ENCODE peak calls at places on chromosome 7, in eight cellular contexts. P is activated CD4-positive, alpha-beta T cell treated with anti-CD3 and anti-CD28 coated beads, Interleukin-2, amount 10 ng/mL, durations not matched to agents 7 days and 5 days; R is NT2/D1; E is progenitor cell of endocrine pancreas; O is lower leg skin; K is NCI-H774; I is activated CD4-positive, CD25-positive, alpha-beta regulatory T cell; Q is AG10803. F is an unnamed sample.

GRCh38 chr7:22333680-22334141 is 23.2 kb downstream of the RAPGEF5 start:
- DNase-seq in P (no peak), R (no peak), E (no peak), O (no peak), K (peak; percentile 50), I (no peak), Q (no peak), F (peak; percentile 80)

GRCh38 chr7:45923290-45923689 is 2.2 kb upstream of the IGFBP3 start:
- DNase-seq in P (peak; percentile 60), R (no peak), E (peak; percentile 67), O (peak; percentile 95), K (peak; percentile 39), I (no peak), Q (peak; percentile 81), F (no peak)

GRCh38 chr7:33339074-33339805 is 209.9 kb downstream of the BBS9 start:
- DNase-seq in P (no peak), R (no peak), E (no peak), O (no peak), K (no peak), I (no peak), Q (peak; percentile 6), F (no peak)

GRCh38 chr7:12685550-12685949 is 1.9 kb upstream of the ARL4A start:
- DNase-seq in P (peak; percentile 52), R (no peak), E (peak; percentile 24), O (peak; percentile 85), K (no peak), I (peak; percentile 3), Q (peak; percentile 64), F (no peak)

GRCh38 chr7:14507617-14508016 is 394.9 kb downstream of the DGKB start:
- DNase-seq in P (no peak), R (no peak), E (no peak), O (no peak), K (peak; percentile 37), I (no peak), Q (peak; percentile 43), F (no peak)

GRCh38 chr7:134660242-134660785 is 13.7 kb downstream of the BPGM start:
- DNase-seq in P (no peak), R (no peak), E (no peak), O (no peak), K (no peak), I (no peak), Q (peak; percentile 47), F (no peak)

GRCh38 chr7:1666251-1666778 is 3.8 kb upstream of the ELFN1 start:
- DNase-seq in P (no peak), R (no peak), E (peak; percentile 14), O (peak; percentile 79), K (no peak), I (no peak), Q (no peak), F (no peak)

GRCh38 chr7:18302077-18302476 is 193.5 kb upstream of the HDAC9 start:
- DNase-seq in P (no peak), R (no peak), E (no peak), O (no peak), K (no peak), I (no peak), Q (no peak), F (no peak)

GRCh38 chr7:98785929-98786571 is 83.8 kb downstream of the TMEM130 start:
- DNase-seq in P (no peak), R (no peak), E (no peak), O (no peak), K (no peak), I (no peak), Q (no peak), F (no peak)

GRCh38 chr7:112112822-112113255 is 93.4 kb downstream of the DOCK4 start:
- DNase-seq in P (no peak), R (no peak), E (no peak), O (no peak), K (no peak), I (no peak), Q (peak; percentile 71), F (no peak)

GRCh38 chr7:119438315-119438714 is 834.7 kb upstream of the KCND2 start:
- DNase-seq in P (no peak), R (no peak), E (no peak), O (no peak), K (no peak), I (no peak), Q (no peak), F (no peak)

GRCh38 chr7:68984331-68984730 is 613.9 kb upstream of the AUTS2 start:
- DNase-seq in P (no peak), R (no peak), E (no peak), O (no peak), K (no peak), I (no peak), Q (no peak), F (no peak)

GRCh38 chr7:100677308-100678095 is 4.0 kb downstream of the GNB2 start:
- DNase-seq in P (no peak), R (no peak), E (no peak), O (no peak), K (no peak), I (no peak), Q (no peak), F (no peak)

GRCh38 chr7:127578036-127578684 is 7.2 kb downstream of the GCC1 start:
- DNase-seq in P (no peak), R (no peak), E (no peak), O (no peak), K (no peak), I (no peak), Q (peak; percentile 44), F (no peak)

GRCh38 chr7:44277851-44278250 is 47.5 kb downstream of the CAMK2B start:
- DNase-seq in P (no peak), R (no peak), E (no peak), O (peak; percentile 62), K (no peak), I (no peak), Q (peak; percentile 6), F (no peak)

GRCh38 chr7:126001344-126001743 is 1071.7 kb upstream of the POT1 start:
- DNase-seq in P (no peak), R (no peak), E (no peak), O (no peak), K (no peak), I (no peak), Q (no peak), F (no peak)

GRCh38 chr7:79668292-79668691 is 214.8 kb upstream of the MAGI2 start:
- DNase-seq in P (no peak), R (no peak), E (no peak), O (no peak), K (no peak), I (no peak), Q (peak; percentile 9), F (no peak)

F was measured in NCI-H510A.